ENCODE peak calls at places on chromosomes 4 and X, in four cellular contexts. One of them, this sample, is unnamed.

GRCh38 chr4:65999518-65999871 is 329.2 kb upstream of the EPHA5 start:
- DNase-seq in WTC11: no peak
- DNase-seq in K562: no peak
- DNase-seq in H1: no peak
- DNase-seq in this sample: no peak

GRCh38 chr4:89682808-89683207 is 154.2 kb downstream of the SNCA start:
- DNase-seq in WTC11: no peak
- DNase-seq in K562: no peak
- DNase-seq in H1: no peak
- DNase-seq in this sample: no peak

GRCh38 chr4:54016504-54016903 is 47.9 kb downstream of the CHIC2 start:
- DNase-seq in WTC11: no peak
- DNase-seq in K562: no peak
- DNase-seq in H1: no peak
- DNase-seq in this sample: no peak

GRCh38 chr4:159606835-159607234 is 504.0 kb downstream of the RAPGEF2 start:
- DNase-seq in WTC11: no peak
- DNase-seq in K562: no peak
- DNase-seq in H1: no peak
- DNase-seq in this sample: no peak

GRCh38 chr4:16082038-16082423 is 1.8 kb downstream of the PROM1 start:
- DNase-seq in WTC11: no peak
- DNase-seq in K562: no peak
- DNase-seq in H1: no peak
- DNase-seq in this sample: peak; percentile 27

GRCh38 chr4:158722291-158722916 is 792 bp downstream of the PPID start:
- DNase-seq in WTC11: no peak
- DNase-seq in K562: peak; percentile 29
- DNase-seq in H1: no peak
- DNase-seq in this sample: peak; percentile 52

GRCh38 chrX:140318306-140318705 is 186.6 kb downstream of the SOX3 start:
- DNase-seq in WTC11: no peak
- DNase-seq in K562: no peak
- DNase-seq in H1: no peak
- DNase-seq in this sample: no peak

GRCh38 chr4:163063891-163064290 is 102.8 kb downstream of the NAF1 start:
- DNase-seq in WTC11: no peak
- DNase-seq in K562: no peak
- DNase-seq in H1: no peak
- DNase-seq in this sample: no peak

GRCh38 chr4:107718351-107718965 is 1.6 kb downstream of the PAPSS1 start:
- DNase-seq in WTC11: no peak
- DNase-seq in K562: no peak
- DNase-seq in H1: no peak
- DNase-seq in this sample: no peak

GRCh38 chr4:182643801-182644311 is 273.3 kb downstream of the DCTD start:
- DNase-seq in WTC11: no peak
- DNase-seq in K562: no peak
- DNase-seq in H1: no peak
- DNase-seq in this sample: no peak

GRCh38 chr4:21802406-21802805 is 146.2 kb downstream of the KCNIP4 start:
- DNase-seq in WTC11: no peak
- DNase-seq in K562: no peak
- DNase-seq in H1: no peak
- DNase-seq in this sample: no peak

GRCh38 chr4:52750819-52751348 is 341 bp downstream of the ERVMER34-1 start:
- DNase-seq in WTC11: peak; percentile 56
- DNase-seq in K562: no peak
- DNase-seq in H1: peak; percentile 77
- DNase-seq in this sample: no peak

GRCh38 chr4:24321637-24322036 is 262.7 kb downstream of the DHX15 start:
- DNase-seq in WTC11: no peak
- DNase-seq in K562: no peak
- DNase-seq in H1: no peak
- DNase-seq in this sample: no peak

GRCh38 chrX:25427873-25428555 is 412.2 kb upstream of the ARX start:
- DNase-seq in WTC11: peak; percentile 67
- DNase-seq in K562: no peak
- DNase-seq in H1: peak; percentile 66
- DNase-seq in this sample: no peak

GRCh38 chrX:100648601-100649417 is 4.8 kb downstream of the SRPX2 start:
- DNase-seq in WTC11: no peak
- DNase-seq in K562: no peak
- DNase-seq in H1: no peak
- DNase-seq in this sample: no peak
- TF ChIP-seq USF2 in WTC11: no peak
- TF ChIP-seq USF2 in K562: no peak
- TF ChIP-seq USF2 in H1: no peak
- TF ChIP-seq USF2 in this sample: no peak

GRCh38 chr4:154399259-154399974 is 92.2 kb downstream of the DCHS2 start:
- DNase-seq in WTC11: no peak
- DNase-seq in K562: no peak
- DNase-seq in H1: no peak
- DNase-seq in this sample: no peak
- TF ChIP-seq TEAD4 in WTC11: no peak
- TF ChIP-seq TEAD4 in K562: no peak
- TF ChIP-seq TEAD4 in H1: no peak
- TF ChIP-seq TEAD4 in this sample: no peak

DNA sequence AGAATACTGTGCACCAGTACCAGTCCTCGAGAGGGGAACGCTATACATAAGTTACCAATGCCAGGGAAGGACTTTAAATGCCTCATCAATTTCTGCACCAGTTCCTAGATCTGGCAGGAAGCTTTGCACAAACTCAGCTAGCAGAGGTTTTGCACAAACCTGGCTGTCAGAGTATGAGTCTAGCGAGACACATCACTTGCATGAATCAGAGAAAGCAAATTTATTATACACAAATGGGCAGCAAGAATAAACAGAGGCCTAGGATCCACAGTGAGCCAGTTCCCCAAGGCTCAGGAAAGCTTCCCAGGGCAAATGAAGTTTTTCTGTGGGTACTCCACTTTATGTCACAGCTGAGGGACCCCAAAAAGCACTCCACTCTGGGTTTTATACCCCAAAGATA is 523.5 kb downstream of the CFAP47 start:
- DNase-seq in WTC11: no peak
- DNase-seq in K562: no peak
- DNase-seq in H1: no peak
- DNase-seq in this sample: no peak
- TF ChIP-seq USF2 in WTC11: no peak
- TF ChIP-seq USF2 in K562: no peak
- TF ChIP-seq USF2 in H1: no peak
- TF ChIP-seq USF2 in this sample: no peak

GRCh38 chr4:136713140-136713539 is 819.2 kb downstream of the PCDH18 start:
- DNase-seq in WTC11: no peak
- DNase-seq in K562: no peak
- DNase-seq in H1: no peak
- DNase-seq in this sample: no peak
- TF ChIP-seq TEAD4 in WTC11: no peak
- TF ChIP-seq TEAD4 in K562: no peak
- TF ChIP-seq TEAD4 in H1: no peak
- TF ChIP-seq TEAD4 in this sample: no peak

GRCh38 chr4:128688025-128688721 is 121.3 kb upstream of the JADE1 start:
- DNase-seq in WTC11: no peak
- DNase-seq in K562: no peak
- DNase-seq in H1: no peak
- DNase-seq in this sample: no peak

GRCh38 chr4:128684031-128684430 is 125.5 kb upstream of the JADE1 start:
- DNase-seq in WTC11: no peak
- DNase-seq in K562: no peak
- DNase-seq in H1: no peak
- DNase-seq in this sample: no peak

GRCh38 chr4:128688846-128689467 is 120.5 kb upstream of the JADE1 start:
- DNase-seq in WTC11: no peak
- DNase-seq in K562: no peak
- DNase-seq in H1: no peak
- DNase-seq in this sample: no peak

GRCh38 chr4:128686032-128686465 is 123.5 kb upstream of the JADE1 start:
- DNase-seq in WTC11: no peak
- DNase-seq in K562: no peak
- DNase-seq in H1: no peak
- DNase-seq in this sample: no peak

GRCh38 chr4:128686810-128687209 is 122.7 kb upstream of the JADE1 start:
- DNase-seq in WTC11: no peak
- DNase-seq in K562: no peak
- DNase-seq in H1: no peak
- DNase-seq in this sample: no peak
- TF ChIP-seq USF2 in WTC11: no peak
- TF ChIP-seq USF2 in K562: no peak
- TF ChIP-seq USF2 in H1: no peak
- TF ChIP-seq USF2 in this sample: no peak

DNA sequence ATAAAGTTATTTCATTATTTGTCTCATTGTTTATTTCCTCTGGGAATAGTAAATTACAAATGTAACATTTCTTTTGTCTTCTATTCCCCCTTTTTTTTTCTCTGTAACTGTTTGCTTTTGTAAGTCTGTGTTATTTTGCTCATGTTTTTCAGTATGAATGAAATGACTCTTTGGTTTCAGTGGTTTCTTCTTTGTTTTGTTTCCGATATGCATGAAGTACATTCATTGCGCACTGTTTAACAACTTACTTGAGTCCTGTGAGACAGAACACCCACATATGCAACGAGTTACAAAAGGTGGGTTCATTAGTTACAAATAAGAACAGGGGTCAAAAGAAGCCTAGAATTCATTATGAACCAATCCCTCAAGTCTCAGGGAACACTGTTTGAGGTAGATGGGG is 175.0 kb upstream of the UGT8 start:
- DNase-seq in WTC11: no peak
- DNase-seq in K562: no peak
- DNase-seq in H1: no peak
- DNase-seq in this sample: no peak
- TF ChIP-seq TEAD4 in WTC11: no peak
- TF ChIP-seq TEAD4 in K562: no peak
- TF ChIP-seq TEAD4 in H1: no peak
- TF ChIP-seq TEAD4 in this sample: no peak

DNA sequence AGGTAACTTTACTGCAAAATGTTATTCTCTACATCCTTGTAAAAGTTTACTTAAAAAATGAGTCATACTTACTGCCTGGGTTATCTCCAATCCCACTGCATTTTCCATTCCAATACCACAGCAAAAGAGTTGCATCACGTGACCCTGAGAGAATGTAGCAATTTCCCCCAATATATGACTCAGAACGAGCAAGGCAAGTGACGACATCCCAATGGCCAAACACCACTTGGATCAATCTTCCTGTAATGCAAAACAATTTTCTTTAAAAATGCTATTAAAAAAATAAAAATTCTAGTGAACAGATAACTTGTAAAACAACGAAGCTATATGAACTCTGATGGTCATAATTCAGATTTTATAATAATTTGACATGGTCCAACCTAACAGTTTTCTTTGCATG is 224.3 kb downstream of the DCLK2 start:
- DNase-seq in WTC11: no peak
- DNase-seq in K562: peak; percentile 63
- DNase-seq in H1: no peak
- DNase-seq in this sample: no peak
- TF ChIP-seq USF2 in WTC11: no peak
- TF ChIP-seq USF2 in K562: peak; percentile 95
- TF ChIP-seq USF2 in H1: no peak
- TF ChIP-seq USF2 in this sample: peak; percentile 59

DNA sequence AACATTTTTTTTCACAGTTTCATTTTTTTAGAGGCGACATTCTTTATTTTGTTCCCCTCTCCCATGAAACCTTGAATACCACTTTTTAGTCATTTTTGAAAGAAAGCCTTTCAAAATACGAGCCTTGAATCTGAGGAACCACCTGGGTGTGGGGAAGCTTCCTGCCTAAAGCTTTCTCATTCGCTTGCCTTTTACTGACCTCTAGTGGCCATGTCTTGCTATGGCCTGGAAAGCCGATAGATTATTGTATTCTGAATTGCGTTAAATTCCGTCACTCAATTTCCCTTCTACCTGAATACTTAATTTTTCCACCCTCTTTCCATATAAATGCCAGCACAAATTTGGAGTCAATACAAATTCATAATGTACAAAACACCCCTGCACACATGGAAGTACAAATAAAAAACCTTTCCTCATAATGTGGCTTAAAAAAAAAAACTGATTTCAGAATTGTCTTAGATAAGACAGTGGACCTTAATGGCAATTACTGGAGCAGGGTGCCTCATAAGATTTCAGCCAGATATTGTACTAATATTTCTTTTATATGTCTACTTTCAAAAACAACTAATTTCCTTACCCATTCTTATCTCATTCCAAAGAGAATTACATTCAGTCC is 217.9 kb downstream of the CENPC start:
- DNase-seq in WTC11: peak; percentile 63
- DNase-seq in K562: peak; percentile 78
- DNase-seq in H1: peak; percentile 64
- DNase-seq in this sample: peak; percentile 55
- TF ChIP-seq TEAD4 in WTC11: no peak
- TF ChIP-seq TEAD4 in K562: no peak
- TF ChIP-seq TEAD4 in H1: no peak
- TF ChIP-seq TEAD4 in this sample: no peak